ENCODE peak calls at places on chromosome 21, in four cellular contexts. R, B, S and P are unnamed samples. For H3K36me3, the result is how much of the 10 kb centered on the place peaks cover.

GRCh38 chr21:18547347-18547746 is 143.8 kb upstream of the TMPRSS15 start:
- DNase-seq in R (no peak), B (no peak), S (no peak), P (no peak)

GRCh38 chr21:21165063-21165645 is 166.9 kb downstream of the NCAM2 start:
- DNase-seq in R (no peak), B (peak), S (no peak), P (peak)

GRCh38 chr21:44440241-44441040 is 14.9 kb upstream of the LRRC3 start:
- DNase-seq in R (peak), B (no peak), S (no peak), P (no peak)

GRCh38 chr21:30408782-30409494 is 13.1 kb downstream of the KRTAP13-1 start:
- DNase-seq in R (peak), B (peak), S (peak), P (peak)

GRCh38 chr21:32806810-32807386 is 35.3 kb upstream of the PAXBP1 start:
- DNase-seq in R (no peak), B (no peak), S (no peak), P (peak)

GRCh38 chr21:41318218-41318617 is 1.6 kb downstream of the FAM3B start:
- DNase-seq in R (no peak), B (no peak), S (no peak), P (no peak)

GRCh38 chr21:17264182-17264581 is 248.7 kb upstream of the CXADR start:
- DNase-seq in R (no peak), B (no peak), S (no peak), P (no peak)

GRCh38 chr21:40577285-40578043 is 269.5 kb downstream of the DSCAM start:
- DNase-seq in R (no peak), B (no peak), S (no peak), P (no peak)

GRCh38 chr21:41186763-41187536 is 19.0 kb downstream of the BACE2 start:
- DNase-seq in R (no peak), B (no peak), S (no peak), P (no peak)

GRCh38 chr21:40143822-40144525 is 276.7 kb downstream of the PCP4 start:
- DNase-seq in R (no peak), B (peak), S (peak), P (peak)

GRCh38 chr21:31675960-31676359 is 16.5 kb downstream of the SOD1 start:
- DNase-seq in R (no peak), B (no peak), S (peak), P (no peak)

GRCh38 chr21:39647476-39647875 is 34.7 kb downstream of the B3GALT5 start:
- DNase-seq in R (no peak), B (no peak), S (no peak), P (peak)

GRCh38 chr21:10418649-10419048 is 102.7 kb upstream of the TPTE start:
- DNase-seq in R (no peak), B (no peak), S (peak), P (no peak)

GRCh38 chr21:20030390-20030789 is 967.8 kb upstream of the NCAM2 start:
- DNase-seq in R (no peak), B (no peak), S (no peak), P (no peak)

GRCh38 chr21:44656868-44657267 is 864 bp upstream of the KRTAP12-3 start:
- DNase-seq in R (no peak), B (no peak), S (no peak), P (no peak)

GRCh38 chr21:31630062-31630711 is 29.3 kb upstream of the SOD1 start:
- DNase-seq in R (no peak), B (no peak), S (no peak), P (peak)

GRCh38 chr21:18369115-18369514 is 34.5 kb downstream of the TMPRSS15 start:
- DNase-seq in R (no peak), B (no peak), S (peak), P (no peak)

GRCh38 chr21:31157756-31158155 is 119.5 kb upstream of the KRTAP19-8 start:
- DNase-seq in R (no peak), B (no peak), S (no peak), P (no peak)

GRCh38 chr21:44552136-44552535 is 831 bp upstream of the KRTAP10-2 start:
- DNase-seq in R (peak), B (no peak), S (no peak), P (no peak)

GRCh38 chr21:26587621-26588260 is 14.7 kb upstream of the CYYR1 start:
- DNase-seq in R (no peak), B (no peak), S (no peak), P (peak)

GRCh38 chr21:39633770-39634181 is 21.0 kb downstream of the B3GALT5 start:
- DNase-seq in R (no peak), B (no peak), S (no peak), P (peak)

GRCh38 chr21:33443174-33443573 is 36.6 kb downstream of the TMEM50B start:
- DNase-seq in R (peak), B (no peak), S (no peak), P (no peak)

GRCh38 chr21:29973258-29973657 is 33.5 kb upstream of the GRIK1 start:
- DNase-seq in R (no peak), B (no peak), S (no peak), P (no peak)

GRCh38 chr21:40732998-40733397 is 114.0 kb downstream of the DSCAM start:
- DNase-seq in R (no peak), B (no peak), S (no peak), P (no peak)

GRCh38 chr21:33668180-33668579 is 25.9 kb downstream of the ITSN1 start:
- DNase-seq in R (no peak), B (no peak), S (no peak), P (peak)

DNA sequence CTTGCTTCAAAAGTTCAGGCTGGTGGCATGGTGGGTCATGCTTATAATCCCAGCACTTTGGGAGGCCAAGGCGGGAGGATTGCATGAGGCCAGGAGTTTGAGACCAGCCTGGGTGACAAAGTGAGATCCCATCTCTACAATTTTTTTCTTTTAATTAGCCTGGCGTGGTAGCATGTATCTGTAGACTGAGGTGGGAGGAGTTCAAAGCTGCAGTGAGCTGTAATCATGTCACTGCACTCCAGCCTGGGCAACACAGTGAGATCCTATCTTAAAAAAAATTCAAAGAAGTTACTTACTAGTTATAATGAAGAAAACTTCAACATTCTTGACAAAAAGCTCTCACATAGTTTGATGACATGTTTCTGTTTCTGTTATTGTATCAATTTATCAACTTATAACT is 45.2 kb downstream of the SAMSN1 start:
- DNase-seq in R (no peak), B (no peak), S (no peak), P (no peak)
- H3K4me3 ChIP-seq in R (no peak), B (no peak), S (no peak), P (no peak)

GRCh38 chr21:45766501-45766900 is 123.0 kb downstream of the PCBP3 start:
- DNase-seq in R (no peak), B (no peak), S (no peak), P (no peak)
- H3K27ac ChIP-seq in R (no peak), B (no peak), S (no peak), P (no peak)

GRCh38 chr21:38467911-38468310 is 30.4 kb downstream of the ERG start:
- DNase-seq in R (no peak), B (no peak), S (no peak), P (no peak)
- H3K36me3 ChIP-seq in R (under half), B (under half), S (under half), P (under half)

DNA sequence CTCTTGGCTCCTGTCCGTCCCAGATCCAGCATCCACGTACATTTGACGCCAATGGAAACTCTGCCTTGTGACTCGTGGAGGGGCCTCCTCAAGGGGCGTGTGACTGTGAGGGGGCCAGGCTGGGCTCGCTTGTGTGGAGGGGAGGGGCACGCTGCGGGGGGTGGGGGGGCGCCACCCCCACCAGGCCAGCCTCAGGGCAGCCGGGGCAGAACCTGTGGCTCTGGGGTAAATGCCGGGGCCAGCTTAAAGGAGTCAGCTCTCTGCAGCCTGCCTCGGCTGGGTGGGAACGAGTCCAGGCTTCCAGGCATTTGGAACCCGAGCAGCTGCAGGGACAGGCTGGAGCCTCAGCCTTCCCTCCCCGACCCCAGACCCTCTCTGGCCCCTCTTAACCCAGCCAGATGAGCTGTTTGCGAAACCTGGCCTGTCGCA is 94.0 kb downstream of the SIK1 start:
- DNase-seq in R (no peak), B (no peak), S (no peak), P (no peak)
- H3K4me3 ChIP-seq in R (peak), B (no peak), S (no peak), P (peak)

DNA sequence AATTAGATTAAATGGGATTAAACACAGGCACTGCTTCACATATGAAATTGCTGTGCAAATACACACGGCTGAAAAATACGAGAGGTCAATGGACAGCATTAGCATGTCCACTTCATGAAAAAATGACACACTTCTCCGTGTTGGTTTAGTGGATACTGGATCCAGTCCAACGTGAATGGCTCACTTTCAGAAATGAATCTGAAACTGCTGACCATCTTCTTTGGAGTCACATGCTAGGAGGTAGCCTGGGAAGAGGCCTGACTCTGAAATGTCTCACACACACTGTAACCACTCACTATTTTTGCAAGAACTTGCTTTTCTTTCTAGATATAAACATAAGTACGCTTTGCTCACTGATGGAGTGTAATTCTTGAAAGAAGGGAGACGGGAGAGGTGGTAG is 127.3 kb downstream of the HLCS start:
- DNase-seq in R (no peak), B (no peak), S (no peak), P (peak)
- H3K27ac ChIP-seq in R (no peak), B (no peak), S (no peak), P (peak)

DNA sequence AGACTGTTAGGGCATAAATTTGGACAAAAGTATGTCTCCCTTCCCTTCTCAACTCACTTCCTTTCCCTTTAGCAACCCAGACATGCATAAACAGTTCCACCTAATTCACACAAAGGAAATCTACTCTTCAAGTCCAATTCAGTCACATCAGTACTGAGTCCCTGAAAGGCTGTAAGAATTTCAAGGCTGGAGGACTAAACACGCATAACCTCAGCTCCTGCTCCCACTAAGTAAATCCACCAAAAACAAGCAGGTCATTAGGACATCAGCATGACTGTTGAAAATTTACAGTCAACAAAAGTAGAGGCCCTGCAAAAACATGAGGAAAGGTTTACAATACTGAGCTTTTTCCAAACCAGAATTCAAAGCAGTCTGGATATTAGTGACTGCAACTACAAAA is 18.4 kb downstream of the SETD4 start:
- DNase-seq in R (no peak), B (no peak), S (no peak), P (no peak)
- H3K36me3 ChIP-seq in R (half or more), B (under half), S (under half), P (half or more)

DNA sequence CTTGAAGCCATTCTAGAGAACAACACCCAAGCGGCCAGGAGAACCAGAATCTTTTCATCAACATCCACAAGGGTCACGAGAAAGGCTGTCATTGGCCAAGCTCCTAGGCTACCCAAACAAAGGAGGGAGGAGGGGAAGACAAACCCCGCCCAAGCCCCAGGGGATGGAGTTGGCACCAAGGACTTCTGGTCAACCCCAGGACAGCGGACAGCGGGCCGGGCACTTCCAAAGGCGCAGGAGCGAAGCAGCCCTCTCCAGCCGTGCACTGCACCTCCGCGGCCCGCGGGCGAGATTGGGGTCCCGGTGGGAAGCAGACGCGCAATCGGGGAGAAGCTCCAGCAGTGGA is at the start of gene CLIC6:
- DNase-seq in R (peak), B (no peak), S (no peak), P (no peak)
- H3K4me3 ChIP-seq in R (peak), B (peak), S (no peak), P (peak)

DNA sequence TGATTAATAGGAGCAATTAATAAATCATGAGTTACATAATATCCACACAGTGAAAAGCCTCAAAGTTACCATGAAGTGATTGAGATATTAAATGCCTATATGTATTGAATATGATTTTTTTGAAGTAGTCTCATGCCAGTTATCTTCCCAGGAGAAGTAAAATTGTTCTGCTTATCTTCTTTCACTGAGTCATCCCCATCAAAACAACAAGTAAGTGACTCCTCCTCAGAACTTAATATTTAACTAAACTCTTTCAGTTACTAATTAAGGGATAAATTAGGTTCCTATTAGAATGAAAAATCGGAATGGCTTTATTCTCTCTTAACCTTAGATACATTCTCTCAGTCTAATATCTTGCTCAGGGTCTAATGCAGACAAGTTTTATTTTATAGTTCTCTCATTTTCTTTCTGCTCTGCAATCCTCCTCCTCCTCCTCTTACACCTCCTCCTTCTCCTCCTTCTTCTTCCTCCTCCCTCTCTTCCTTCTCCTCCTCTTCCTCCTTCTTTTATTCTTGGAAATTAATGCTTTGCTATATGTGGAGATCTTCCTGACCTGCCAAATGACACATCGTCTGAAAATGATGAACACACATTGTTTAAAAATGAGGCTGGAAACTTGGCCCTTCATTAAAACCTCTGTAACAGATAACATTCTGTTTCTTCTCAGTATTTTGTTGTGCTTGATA is 110.9 kb downstream of the RUNX1 start:
- DNase-seq in R (no peak), B (no peak), S (no peak), P (peak)
- H3K27ac ChIP-seq in R (no peak), B (no peak), S (no peak), P (peak)

GRCh38 chr21:42631142-42631541 is 22.3 kb upstream of the PDE9A start:
- DNase-seq in R (no peak), B (no peak), S (no peak), P (no peak)
- H3K36me3 ChIP-seq in R (under half), B (under half), S (under half), P (under half)